ENCODE peak calls at places on chromosome 17, in six cellular contexts. W is right atrium auricular region, J is mammary epithelial cell, O is GM10248, K is omental fat pad, E is endodermal cell. Z is an unnamed sample.

GRCh38 chr17:19004601-19005441 is at the start of gene FAM83G:
- DNase-seq in W (peak; percentile 79), J (peak; percentile 84), O (peak; percentile 90), K (peak; percentile 87), E (peak; percentile 93), Z (peak; percentile 22)

GRCh38 chr17:54992797-54993639 is 24.5 kb downstream of the STXBP4 start:
- DNase-seq in W (no peak), J (peak; percentile 30), O (peak; percentile 44), K (no peak), E (no peak), Z (no peak)

GRCh38 chr17:2043785-2044184 is 2.0 kb downstream of the OVCA2 start:
- DNase-seq in W (no peak), J (peak; percentile 80), O (no peak), K (no peak), E (no peak), Z (no peak)

GRCh38 chr17:17420035-17420434 is 56.8 kb upstream of the MED9 start:
- DNase-seq in W (peak; percentile 66), J (no peak), O (no peak), K (no peak), E (no peak), Z (no peak)

GRCh38 chr17:3722716-3723115 is 987 bp upstream of the HASPIN start:
- DNase-seq in W (no peak), J (no peak), O (no peak), K (no peak), E (no peak), Z (no peak)

GRCh38 chr17:59607817-59608403 is 11.8 kb upstream of the CLTC start:
- DNase-seq in W (no peak), J (no peak), O (no peak), K (no peak), E (peak; percentile 88), Z (no peak)

GRCh38 chr17:35890774-35891155 is 10.6 kb upstream of the CCL5 start:
- DNase-seq in W (no peak), J (no peak), O (peak; percentile 50), K (no peak), E (peak; percentile 69), Z (no peak)

GRCh38 chr17:57463103-57463885 is 207.0 kb downstream of the MSI2 start:
- DNase-seq in W (no peak), J (peak; percentile 80), O (peak; percentile 94), K (no peak), E (no peak), Z (no peak)

GRCh38 chr17:81329927-81330883 is 35.1 kb upstream of the SLC38A10 start:
- DNase-seq in W (no peak), J (no peak), O (no peak), K (no peak), E (peak; percentile 92), Z (no peak)

GRCh38 chr17:76733618-76733957 is 3.5 kb downstream of the SRSF2 start:
- DNase-seq in W (no peak), J (no peak), O (no peak), K (no peak), E (no peak), Z (no peak)

GRCh38 chr17:1367351-1367745 is 32.7 kb downstream of the YWHAE start:
- DNase-seq in W (no peak), J (peak; percentile 19), O (no peak), K (no peak), E (no peak), Z (no peak)

DNA sequence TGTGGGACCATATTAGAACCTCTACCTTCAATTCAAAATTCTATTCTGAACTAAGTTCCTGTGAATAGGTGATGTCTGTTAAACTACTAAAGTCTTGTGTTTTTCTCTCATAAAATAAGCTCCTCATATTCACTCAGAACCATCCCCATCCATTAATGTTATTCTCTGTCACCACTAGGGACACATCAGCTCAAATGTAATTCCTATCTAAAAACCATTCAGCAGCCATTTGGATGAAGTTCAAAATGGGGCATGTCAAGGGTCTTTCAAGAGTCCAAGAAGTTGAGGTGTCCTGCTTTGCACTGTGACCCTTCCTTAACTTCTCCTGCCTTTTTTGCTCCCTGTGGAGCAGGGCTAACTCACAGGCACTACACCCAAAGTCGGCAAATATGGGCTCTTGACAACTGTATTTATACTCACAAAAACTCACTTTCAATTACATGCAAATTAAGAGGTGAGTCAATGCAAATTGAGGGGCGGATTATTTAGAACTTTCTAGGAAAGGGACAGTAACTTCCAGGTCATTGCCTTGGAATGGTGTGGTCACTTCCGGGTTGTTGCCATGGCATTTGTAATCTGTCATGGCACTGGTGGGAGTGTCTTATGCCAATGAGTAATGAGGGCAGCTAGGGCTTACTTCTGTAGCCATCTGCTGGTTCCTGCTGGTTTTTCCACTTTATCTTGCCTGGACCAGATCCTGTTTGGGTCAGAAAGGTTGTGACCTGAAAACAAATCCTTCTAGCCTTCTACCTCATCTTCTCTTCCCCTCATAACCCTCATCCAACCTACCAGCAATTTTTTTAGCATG is 128.2 kb upstream of the COX10 start:
- DNase-seq in W (no peak), J (peak; percentile 35), O (no peak), K (no peak), E (peak; percentile 73), Z (no peak)
- TF ChIP-seq CTCF in W (no peak), J (no peak), O (no peak), K (no peak), E (peak; percentile 50), Z (no peak)

GRCh38 chr17:8960325-8961144 is 5.0 kb downstream of the PIK3R5 start:
- DNase-seq in W (peak; percentile 55), J (no peak), O (peak; percentile 34), K (no peak), E (peak; percentile 65), Z (no peak)
- TF ChIP-seq CTCF in W (no peak), J (no peak), O (no peak), K (no peak), E (peak; percentile 49), Z (no peak)

GRCh38 chr17:49707608-49708514 is at the start of gene SLC35B1:
- DNase-seq in W (peak; percentile 99), J (peak; percentile 98), O (peak; percentile 99), K (peak; percentile 91), E (peak; percentile 100), Z (peak; percentile 97)
- TF ChIP-seq CTCF in W (peak; percentile 90), J (peak; percentile 96), O (peak; percentile 94), K (no peak), E (peak; percentile 84), Z (peak; percentile 96)

DNA sequence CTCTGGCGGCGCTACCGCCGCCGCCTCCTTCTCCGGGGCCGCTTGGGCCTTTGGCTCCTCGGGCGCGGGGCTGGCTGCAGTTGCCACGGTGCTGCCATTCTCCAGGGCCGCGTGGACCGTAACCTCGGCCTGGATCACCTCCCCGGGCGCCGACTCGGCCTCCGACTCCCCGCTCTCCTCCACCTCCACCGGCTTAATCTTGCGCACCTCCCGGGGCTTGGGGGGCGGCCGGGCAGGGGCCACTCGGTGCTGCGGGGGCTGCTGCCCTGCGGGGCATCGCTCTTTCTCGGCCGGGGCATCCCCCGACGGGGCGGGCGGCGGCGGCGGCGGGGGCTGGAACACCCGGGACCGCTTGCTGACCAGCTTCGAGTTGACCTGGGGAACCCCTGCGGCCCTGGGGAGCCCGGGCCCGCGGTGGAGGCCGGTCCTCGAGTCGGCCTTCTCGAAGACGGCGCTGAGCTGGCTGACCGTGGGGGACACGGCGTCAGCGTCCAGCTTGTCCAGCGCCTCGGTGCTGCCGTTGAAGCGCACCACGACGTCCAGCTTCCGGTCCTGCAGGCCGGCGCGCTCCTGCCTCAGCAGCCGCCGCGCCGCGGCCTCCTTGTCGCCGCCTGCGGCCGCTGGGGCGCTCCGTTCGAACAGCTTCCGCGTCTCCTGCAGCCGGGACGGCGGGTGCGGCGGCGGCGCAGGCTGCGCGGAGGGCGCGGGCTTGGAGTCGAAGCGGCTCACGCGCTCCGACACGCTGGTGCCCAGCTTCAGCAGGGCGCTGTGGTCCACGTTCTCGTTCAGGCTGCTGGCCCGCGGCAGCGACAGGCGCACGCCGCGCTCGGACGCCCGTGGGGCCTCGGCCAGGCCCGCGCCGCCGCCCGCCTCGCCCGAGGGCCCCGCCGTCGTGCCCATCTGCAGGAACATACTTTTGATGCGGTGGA is 788 bp downstream of the PPP1R9B start:
- DNase-seq in W (no peak), J (peak; percentile 69), O (no peak), K (no peak), E (peak; percentile 89), Z (no peak)
- TF ChIP-seq CTCF in W (no peak), J (no peak), O (no peak), K (no peak), E (peak; percentile 31), Z (no peak)

DNA sequence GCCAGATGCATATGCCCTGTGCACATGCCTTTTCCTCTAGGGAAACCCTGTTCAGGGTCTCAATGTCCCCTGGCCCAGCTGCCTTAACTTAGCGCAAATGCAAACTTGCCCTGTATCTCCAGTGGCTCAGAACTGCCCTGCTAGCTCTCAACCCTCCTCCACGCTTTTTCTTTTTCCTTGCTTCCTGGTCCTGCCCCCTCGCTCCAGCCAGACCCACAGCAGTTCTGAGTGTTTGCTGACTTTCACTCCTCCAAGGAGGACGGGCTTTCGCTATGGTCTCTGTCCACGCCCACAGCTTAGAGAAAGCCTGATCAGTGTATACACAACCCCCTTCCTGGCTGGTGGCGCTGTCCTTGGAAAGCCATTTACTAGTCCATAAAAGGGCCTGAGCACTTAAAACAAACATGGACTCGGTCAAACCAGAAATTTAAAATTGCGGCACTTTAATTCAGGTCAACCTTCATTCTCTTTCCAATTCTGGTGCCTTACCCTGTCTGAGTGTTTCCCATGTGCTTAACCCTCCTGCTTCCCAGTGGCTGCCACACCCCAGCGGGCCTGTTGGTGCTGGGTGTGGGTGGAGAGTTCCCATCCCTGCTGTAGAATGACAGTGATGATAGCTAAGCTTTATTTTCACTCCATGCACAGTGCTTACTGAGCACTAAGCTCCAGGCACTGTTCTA is 15.6 kb upstream of the TMEM98 start:
- DNase-seq in W (peak; percentile 68), J (no peak), O (no peak), K (no peak), E (peak; percentile 78), Z (peak; percentile 45)
- TF ChIP-seq CTCF in W (no peak), J (no peak), O (no peak), K (no peak), E (peak; percentile 28), Z (peak; percentile 19)

DNA sequence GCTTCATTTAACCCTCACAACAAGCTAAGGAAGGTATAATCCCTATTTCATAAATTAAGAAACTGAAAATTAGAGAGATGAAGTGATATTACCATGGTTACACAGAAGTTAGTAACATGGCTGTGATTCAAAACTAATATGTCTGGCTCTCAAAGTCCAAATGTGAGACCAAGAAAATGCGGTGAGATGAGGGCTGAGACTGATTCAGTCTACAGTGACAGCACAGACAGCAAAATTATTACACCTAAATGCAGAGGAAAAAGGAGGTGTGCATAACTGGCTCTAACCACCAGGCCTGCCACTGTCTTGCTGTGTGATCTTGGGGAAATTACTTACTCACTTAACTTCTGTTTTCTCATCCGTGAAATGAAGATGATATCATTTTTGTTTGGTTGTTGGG is 270.0 kb upstream of the SOX9 start:
- DNase-seq in W (no peak), J (no peak), O (no peak), K (no peak), E (no peak), Z (no peak)
- TF ChIP-seq CTCF in W (no peak), J (no peak), O (no peak), K (no peak), E (no peak), Z (no peak)

GRCh38 chr17:29177871-29178749 is 2.1 kb downstream of the MYO18A start:
- DNase-seq in W (no peak), J (peak; percentile 44), O (no peak), K (no peak), E (peak; percentile 74), Z (no peak)
- TF ChIP-seq CTCF in W (no peak), J (no peak), O (no peak), K (no peak), E (no peak), Z (no peak)

Z was measured in AG09319.